ENCODE peak calls at places on chromosomes 12 and 14, in eight cellular contexts. One of them, this sample, is unnamed.

GRCh38 chr14:77098470-77099353 is 654 bp downstream of the CIPC start:
- DNase-seq in fibroblast of mammary gland: no peak
- DNase-seq in lower leg skin: peak; percentile 93
- DNase-seq in dorsolateral prefrontal cortex: peak; percentile 48
- DNase-seq in osteocyte: peak; percentile 86
- DNase-seq in NCI-H1436 treated with DMSO at 0.1 percent for 48 hours: no peak
- DNase-seq in H4: peak; percentile 12
- DNase-seq in amniotic stem cell: no peak
- DNase-seq in this sample: peak; percentile 73

GRCh38 chr12:45357547-45358417 is 141.9 kb downstream of the ANO6 start:
- DNase-seq in fibroblast of mammary gland: peak; percentile 30
- DNase-seq in lower leg skin: no peak
- DNase-seq in dorsolateral prefrontal cortex: no peak
- DNase-seq in osteocyte: no peak
- DNase-seq in NCI-H1436 treated with DMSO at 0.1 percent for 48 hours: no peak
- DNase-seq in H4: no peak
- DNase-seq in amniotic stem cell: no peak
- DNase-seq in this sample: no peak

GRCh38 chr12:32993404-32993803 is 96.8 kb upstream of the PKP2 start:
- DNase-seq in fibroblast of mammary gland: no peak
- DNase-seq in lower leg skin: no peak
- DNase-seq in dorsolateral prefrontal cortex: no peak
- DNase-seq in osteocyte: no peak
- DNase-seq in NCI-H1436 treated with DMSO at 0.1 percent for 48 hours: no peak
- DNase-seq in H4: no peak
- DNase-seq in amniotic stem cell: no peak
- DNase-seq in this sample: no peak

GRCh38 chr12:24921251-24922038 is 27.5 kb downstream of the BCAT1 start:
- DNase-seq in fibroblast of mammary gland: peak; percentile 48
- DNase-seq in lower leg skin: no peak
- DNase-seq in dorsolateral prefrontal cortex: no peak
- DNase-seq in osteocyte: no peak
- DNase-seq in NCI-H1436 treated with DMSO at 0.1 percent for 48 hours: no peak
- DNase-seq in H4: no peak
- DNase-seq in amniotic stem cell: no peak
- DNase-seq in this sample: no peak

GRCh38 chr14:90545966-90546751 is 149.3 kb downstream of the CALM1 start:
- DNase-seq in fibroblast of mammary gland: no peak
- DNase-seq in lower leg skin: no peak
- DNase-seq in dorsolateral prefrontal cortex: peak; percentile 32
- DNase-seq in osteocyte: no peak
- DNase-seq in NCI-H1436 treated with DMSO at 0.1 percent for 48 hours: no peak
- DNase-seq in H4: no peak
- DNase-seq in amniotic stem cell: no peak
- DNase-seq in this sample: no peak

GRCh38 chr12:132948146-132949066 is 7.7 kb downstream of the ZNF605 start:
- DNase-seq in fibroblast of mammary gland: no peak
- DNase-seq in lower leg skin: peak; percentile 70
- DNase-seq in dorsolateral prefrontal cortex: no peak
- DNase-seq in osteocyte: peak; percentile 81
- DNase-seq in NCI-H1436 treated with DMSO at 0.1 percent for 48 hours: no peak
- DNase-seq in H4: no peak
- DNase-seq in amniotic stem cell: no peak
- DNase-seq in this sample: no peak

GRCh38 chr12:54040148-54040494 is 7.3 kb downstream of the HOXC5 start:
- DNase-seq in fibroblast of mammary gland: peak; percentile 73
- DNase-seq in lower leg skin: no peak
- DNase-seq in dorsolateral prefrontal cortex: no peak
- DNase-seq in osteocyte: no peak
- DNase-seq in NCI-H1436 treated with DMSO at 0.1 percent for 48 hours: no peak
- DNase-seq in H4: no peak
- DNase-seq in amniotic stem cell: no peak
- DNase-seq in this sample: no peak

GRCh38 chr12:64610660-64611429 is 550 bp downstream of the RASSF3 start:
- DNase-seq in fibroblast of mammary gland: peak; percentile 41
- DNase-seq in lower leg skin: peak; percentile 92
- DNase-seq in dorsolateral prefrontal cortex: no peak
- DNase-seq in osteocyte: peak; percentile 85
- DNase-seq in NCI-H1436 treated with DMSO at 0.1 percent for 48 hours: no peak
- DNase-seq in H4: no peak
- DNase-seq in amniotic stem cell: no peak
- DNase-seq in this sample: peak; percentile 69

GRCh38 chr14:99802301-99803105 is 9.3 kb downstream of the EML1 start:
- DNase-seq in fibroblast of mammary gland: peak; percentile 51
- DNase-seq in lower leg skin: peak; percentile 59
- DNase-seq in dorsolateral prefrontal cortex: no peak
- DNase-seq in osteocyte: no peak
- DNase-seq in NCI-H1436 treated with DMSO at 0.1 percent for 48 hours: no peak
- DNase-seq in H4: peak; percentile 13
- DNase-seq in amniotic stem cell: no peak
- DNase-seq in this sample: no peak

GRCh38 chr12:23055004-23055403 is 430.0 kb downstream of the ETNK1 start:
- DNase-seq in fibroblast of mammary gland: peak; percentile 26
- DNase-seq in lower leg skin: no peak
- DNase-seq in dorsolateral prefrontal cortex: no peak
- DNase-seq in osteocyte: no peak
- DNase-seq in NCI-H1436 treated with DMSO at 0.1 percent for 48 hours: no peak
- DNase-seq in H4: peak; percentile 60
- DNase-seq in amniotic stem cell: no peak
- DNase-seq in this sample: no peak

GRCh38 chr12:125193798-125194562 is 128.7 kb downstream of the AACS start:
- DNase-seq in fibroblast of mammary gland: peak; percentile 69
- DNase-seq in lower leg skin: no peak
- DNase-seq in dorsolateral prefrontal cortex: no peak
- DNase-seq in osteocyte: no peak
- DNase-seq in NCI-H1436 treated with DMSO at 0.1 percent for 48 hours: no peak
- DNase-seq in H4: no peak
- DNase-seq in amniotic stem cell: peak; percentile 41
- DNase-seq in this sample: no peak

GRCh38 chr12:131740626-131741025 is 29.7 kb downstream of the SFSWAP start:
- DNase-seq in fibroblast of mammary gland: no peak
- DNase-seq in lower leg skin: no peak
- DNase-seq in dorsolateral prefrontal cortex: no peak
- DNase-seq in osteocyte: peak; percentile 36
- DNase-seq in NCI-H1436 treated with DMSO at 0.1 percent for 48 hours: no peak
- DNase-seq in H4: no peak
- DNase-seq in amniotic stem cell: no peak
- DNase-seq in this sample: no peak

GRCh38 chr12:25130741-25131188 is 64.2 kb downstream of the DNAI7 start:
- DNase-seq in fibroblast of mammary gland: peak; percentile 62
- DNase-seq in lower leg skin: no peak
- DNase-seq in dorsolateral prefrontal cortex: no peak
- DNase-seq in osteocyte: no peak
- DNase-seq in NCI-H1436 treated with DMSO at 0.1 percent for 48 hours: peak; percentile 9
- DNase-seq in H4: no peak
- DNase-seq in amniotic stem cell: peak; percentile 75
- DNase-seq in this sample: no peak

GRCh38 chr12:68564166-68564565 is 46.5 kb upstream of the RAP1B start:
- DNase-seq in fibroblast of mammary gland: no peak
- DNase-seq in lower leg skin: no peak
- DNase-seq in dorsolateral prefrontal cortex: no peak
- DNase-seq in osteocyte: no peak
- DNase-seq in NCI-H1436 treated with DMSO at 0.1 percent for 48 hours: no peak
- DNase-seq in H4: no peak
- DNase-seq in amniotic stem cell: no peak
- DNase-seq in this sample: no peak

GRCh38 chr14:34003691-34004090 is 52.8 kb upstream of the EGLN3 start:
- DNase-seq in fibroblast of mammary gland: peak; percentile 75
- DNase-seq in lower leg skin: no peak
- DNase-seq in dorsolateral prefrontal cortex: no peak
- DNase-seq in osteocyte: no peak
- DNase-seq in NCI-H1436 treated with DMSO at 0.1 percent for 48 hours: no peak
- DNase-seq in H4: no peak
- DNase-seq in amniotic stem cell: no peak
- DNase-seq in this sample: no peak

GRCh38 chr12:51911788-51912711 is 4.7 kb downstream of the ACVRL1 start:
- DNase-seq in fibroblast of mammary gland: no peak
- DNase-seq in lower leg skin: peak; percentile 88
- DNase-seq in dorsolateral prefrontal cortex: no peak
- DNase-seq in osteocyte: no peak
- DNase-seq in NCI-H1436 treated with DMSO at 0.1 percent for 48 hours: no peak
- DNase-seq in H4: peak; percentile 70
- DNase-seq in amniotic stem cell: no peak
- DNase-seq in this sample: no peak

GRCh38 chr14:91332448-91333059 is 85.1 kb downstream of the CCDC88C start:
- DNase-seq in fibroblast of mammary gland: no peak
- DNase-seq in lower leg skin: no peak
- DNase-seq in dorsolateral prefrontal cortex: no peak
- DNase-seq in osteocyte: no peak
- DNase-seq in NCI-H1436 treated with DMSO at 0.1 percent for 48 hours: no peak
- DNase-seq in H4: no peak
- DNase-seq in amniotic stem cell: no peak
- DNase-seq in this sample: no peak

GRCh38 chr12:7667025-7667575 is 1.4 kb upstream of the APOBEC1 start:
- DNase-seq in fibroblast of mammary gland: peak; percentile 44
- DNase-seq in lower leg skin: no peak
- DNase-seq in dorsolateral prefrontal cortex: no peak
- DNase-seq in osteocyte: no peak
- DNase-seq in NCI-H1436 treated with DMSO at 0.1 percent for 48 hours: no peak
- DNase-seq in H4: peak; percentile 29
- DNase-seq in amniotic stem cell: no peak
- DNase-seq in this sample: no peak

GRCh38 chr14:54654600-54654999 is 87.7 kb downstream of the SAMD4A start:
- DNase-seq in fibroblast of mammary gland: no peak
- DNase-seq in lower leg skin: no peak
- DNase-seq in dorsolateral prefrontal cortex: no peak
- DNase-seq in osteocyte: no peak
- DNase-seq in NCI-H1436 treated with DMSO at 0.1 percent for 48 hours: no peak
- DNase-seq in H4: no peak
- DNase-seq in amniotic stem cell: no peak
- DNase-seq in this sample: no peak

GRCh38 chr12:47346251-47347019 is 266.7 kb upstream of the AMIGO2 start:
- DNase-seq in fibroblast of mammary gland: no peak
- DNase-seq in lower leg skin: no peak
- DNase-seq in dorsolateral prefrontal cortex: no peak
- DNase-seq in osteocyte: no peak
- DNase-seq in NCI-H1436 treated with DMSO at 0.1 percent for 48 hours: peak; percentile 15
- DNase-seq in H4: no peak
- DNase-seq in amniotic stem cell: no peak
- DNase-seq in this sample: no peak

GRCh38 chr14:44700184-44700583 is 193.1 kb upstream of the FSCB start:
- DNase-seq in fibroblast of mammary gland: no peak
- DNase-seq in lower leg skin: no peak
- DNase-seq in dorsolateral prefrontal cortex: no peak
- DNase-seq in osteocyte: no peak
- DNase-seq in NCI-H1436 treated with DMSO at 0.1 percent for 48 hours: no peak
- DNase-seq in H4: peak; percentile 96
- DNase-seq in amniotic stem cell: no peak
- DNase-seq in this sample: no peak

GRCh38 chr12:42588981-42589464 is 523 bp downstream of the PRICKLE1 start:
- DNase-seq in fibroblast of mammary gland: no peak
- DNase-seq in lower leg skin: peak; percentile 88
- DNase-seq in dorsolateral prefrontal cortex: no peak
- DNase-seq in osteocyte: no peak
- DNase-seq in NCI-H1436 treated with DMSO at 0.1 percent for 48 hours: no peak
- DNase-seq in H4: no peak
- DNase-seq in amniotic stem cell: no peak
- DNase-seq in this sample: no peak

GRCh38 chr12:49893753-49894752 is 9.6 kb downstream of the FAIM2 start:
- DNase-seq in fibroblast of mammary gland: peak; percentile 12
- DNase-seq in lower leg skin: no peak
- DNase-seq in dorsolateral prefrontal cortex: no peak
- DNase-seq in osteocyte: no peak
- DNase-seq in NCI-H1436 treated with DMSO at 0.1 percent for 48 hours: no peak
- DNase-seq in H4: peak; percentile 62
- DNase-seq in amniotic stem cell: no peak
- DNase-seq in this sample: no peak

GRCh38 chr12:6281081-6281809 is 29.2 kb upstream of the PLEKHG6 start:
- DNase-seq in fibroblast of mammary gland: no peak
- DNase-seq in lower leg skin: no peak
- DNase-seq in dorsolateral prefrontal cortex: no peak
- DNase-seq in osteocyte: no peak
- DNase-seq in NCI-H1436 treated with DMSO at 0.1 percent for 48 hours: no peak
- DNase-seq in H4: no peak
- DNase-seq in amniotic stem cell: no peak
- DNase-seq in this sample: no peak

GRCh38 chr12:52061470-52062166 is 8.2 kb upstream of the ATG101 start:
- DNase-seq in fibroblast of mammary gland: no peak
- DNase-seq in lower leg skin: no peak
- DNase-seq in dorsolateral prefrontal cortex: peak; percentile 90
- DNase-seq in osteocyte: no peak
- DNase-seq in NCI-H1436 treated with DMSO at 0.1 percent for 48 hours: no peak
- DNase-seq in H4: no peak
- DNase-seq in amniotic stem cell: no peak
- DNase-seq in this sample: no peak

GRCh38 chr14:100529561-100530031 is 57.6 kb downstream of the BEGAIN start:
- DNase-seq in fibroblast of mammary gland: no peak
- DNase-seq in lower leg skin: peak; percentile 75
- DNase-seq in dorsolateral prefrontal cortex: no peak
- DNase-seq in osteocyte: peak; percentile 83
- DNase-seq in NCI-H1436 treated with DMSO at 0.1 percent for 48 hours: no peak
- DNase-seq in H4: peak; percentile 1
- DNase-seq in amniotic stem cell: no peak
- DNase-seq in this sample: peak; percentile 42

GRCh38 chr12:65175385-65175784 is 6.0 kb downstream of the LEMD3 start:
- DNase-seq in fibroblast of mammary gland: no peak
- DNase-seq in lower leg skin: no peak
- DNase-seq in dorsolateral prefrontal cortex: no peak
- DNase-seq in osteocyte: no peak
- DNase-seq in NCI-H1436 treated with DMSO at 0.1 percent for 48 hours: no peak
- DNase-seq in H4: no peak
- DNase-seq in amniotic stem cell: no peak
- DNase-seq in this sample: no peak

GRCh38 chr12:46678441-46678840 is 147.4 kb downstream of the SLC38A4 start:
- DNase-seq in fibroblast of mammary gland: no peak
- DNase-seq in lower leg skin: no peak
- DNase-seq in dorsolateral prefrontal cortex: no peak
- DNase-seq in osteocyte: no peak
- DNase-seq in NCI-H1436 treated with DMSO at 0.1 percent for 48 hours: no peak
- DNase-seq in H4: no peak
- DNase-seq in amniotic stem cell: no peak
- DNase-seq in this sample: no peak

GRCh38 chr14:27228053-27228452 is 630.2 kb upstream of the NOVA1 start:
- DNase-seq in fibroblast of mammary gland: peak; percentile 16
- DNase-seq in lower leg skin: no peak
- DNase-seq in dorsolateral prefrontal cortex: no peak
- DNase-seq in osteocyte: no peak
- DNase-seq in NCI-H1436 treated with DMSO at 0.1 percent for 48 hours: no peak
- DNase-seq in H4: no peak
- DNase-seq in amniotic stem cell: no peak
- DNase-seq in this sample: no peak

GRCh38 chr14:64702493-64703392 is 1.5 kb upstream of the PLEKHG3 start:
- DNase-seq in fibroblast of mammary gland: no peak
- DNase-seq in lower leg skin: peak; percentile 90
- DNase-seq in dorsolateral prefrontal cortex: no peak
- DNase-seq in osteocyte: no peak
- DNase-seq in NCI-H1436 treated with DMSO at 0.1 percent for 48 hours: no peak
- DNase-seq in H4: no peak
- DNase-seq in amniotic stem cell: no peak
- DNase-seq in this sample: no peak

GRCh38 chr12:103838254-103838914 is 2.6 kb downstream of the NT5DC3 start:
- DNase-seq in fibroblast of mammary gland: no peak
- DNase-seq in lower leg skin: no peak
- DNase-seq in dorsolateral prefrontal cortex: no peak
- DNase-seq in osteocyte: no peak
- DNase-seq in NCI-H1436 treated with DMSO at 0.1 percent for 48 hours: no peak
- DNase-seq in H4: no peak
- DNase-seq in amniotic stem cell: no peak
- DNase-seq in this sample: no peak

GRCh38 chr14:98984719-98985041 is 287.3 kb downstream of the BCL11B start:
- DNase-seq in fibroblast of mammary gland: no peak
- DNase-seq in lower leg skin: no peak
- DNase-seq in dorsolateral prefrontal cortex: no peak
- DNase-seq in osteocyte: peak; percentile 73
- DNase-seq in NCI-H1436 treated with DMSO at 0.1 percent for 48 hours: no peak
- DNase-seq in H4: no peak
- DNase-seq in amniotic stem cell: no peak
- DNase-seq in this sample: no peak

GRCh38 chr14:97416550-97416949 is 619.4 kb downstream of the VRK1 start:
- DNase-seq in fibroblast of mammary gland: no peak
- DNase-seq in lower leg skin: no peak
- DNase-seq in dorsolateral prefrontal cortex: no peak
- DNase-seq in osteocyte: no peak
- DNase-seq in NCI-H1436 treated with DMSO at 0.1 percent for 48 hours: no peak
- DNase-seq in H4: no peak
- DNase-seq in amniotic stem cell: no peak
- DNase-seq in this sample: no peak

GRCh38 chr12:31974673-31975072 is 15.5 kb downstream of the RESF1 start:
- DNase-seq in fibroblast of mammary gland: no peak
- DNase-seq in lower leg skin: no peak
- DNase-seq in dorsolateral prefrontal cortex: no peak
- DNase-seq in osteocyte: no peak
- DNase-seq in NCI-H1436 treated with DMSO at 0.1 percent for 48 hours: no peak
- DNase-seq in H4: no peak
- DNase-seq in amniotic stem cell: no peak
- DNase-seq in this sample: no peak